ENCODE peak calls at places on chromosomes 6 and 20, in four cellular contexts. W is endothelial cell of umbilical vein, U is kidney, N is GM23248. R is an unnamed sample.
A peak's percentile ranks its signal among the peaks of the same experiment; 100 is the strongest.

GRCh38 chr6:148432405-148433195 is 90.0 kb downstream of the SASH1 start:
- DNase-seq in W (peak; percentile 62), U (no peak), N (no peak), R (no peak)

GRCh38 chr6:33199687-33200233 is 705 bp downstream of the RXRB start:
- DNase-seq in W (peak; percentile 53), U (no peak), N (peak; percentile 76), R (peak; percentile 74)

GRCh38 chr20:36214684-36215256 is 21.5 kb upstream of the AAR2 start:
- DNase-seq in W (peak; percentile 19), U (no peak), N (peak; percentile 54), R (peak; percentile 52)

GRCh38 chr6:114418304-114418972 is 75.6 kb upstream of the HS3ST5 start:
- DNase-seq in W (no peak), U (no peak), N (no peak), R (no peak)

GRCh38 chr20:10119336-10119735 is 84.5 kb downstream of the ANKEF1 start:
- DNase-seq in W (no peak), U (no peak), N (no peak), R (no peak)

GRCh38 chr6:14379568-14379967 is 262.0 kb downstream of the CD83 start:
- DNase-seq in W (no peak), U (no peak), N (no peak), R (no peak)

GRCh38 chr6:48476257-48476656 is 365.3 kb upstream of the PTCHD4 start:
- DNase-seq in W (peak; percentile 45), U (no peak), N (peak; percentile 2), R (peak; percentile 41)

GRCh38 chr20:828987-829386 is 4.5 kb upstream of the FAM110A start:
- DNase-seq in W (no peak), U (no peak), N (no peak), R (no peak)

GRCh38 chr6:146803601-146804000 is 204.8 kb downstream of the ADGB start:
- DNase-seq in W (no peak), U (no peak), N (no peak), R (no peak)

GRCh38 chr6:16493802-16494201 is 255.4 kb downstream of the GMPR start:
- DNase-seq in W (no peak), U (no peak), N (no peak), R (no peak)

GRCh38 chr6:78989191-78989590 is 88.9 kb downstream of the PHIP start:
- DNase-seq in W (no peak), U (no peak), N (no peak), R (no peak)

GRCh38 chr6:44805239-44805849 is 417.8 kb downstream of the CDC5L start:
- DNase-seq in W (no peak), U (no peak), N (peak; percentile 89), R (no peak)

GRCh38 chr6:47787620-47788497 is 6.0 kb downstream of the OPN5 start:
- DNase-seq in W (peak; percentile 52), U (peak; percentile 82), N (peak; percentile 73), R (peak; percentile 88)

GRCh38 chr6:70686548-70687133 is 19.0 kb downstream of the SMAP1 start:
- DNase-seq in W (peak; percentile 59), U (no peak), N (peak; percentile 53), R (peak; percentile 64)

DNA sequence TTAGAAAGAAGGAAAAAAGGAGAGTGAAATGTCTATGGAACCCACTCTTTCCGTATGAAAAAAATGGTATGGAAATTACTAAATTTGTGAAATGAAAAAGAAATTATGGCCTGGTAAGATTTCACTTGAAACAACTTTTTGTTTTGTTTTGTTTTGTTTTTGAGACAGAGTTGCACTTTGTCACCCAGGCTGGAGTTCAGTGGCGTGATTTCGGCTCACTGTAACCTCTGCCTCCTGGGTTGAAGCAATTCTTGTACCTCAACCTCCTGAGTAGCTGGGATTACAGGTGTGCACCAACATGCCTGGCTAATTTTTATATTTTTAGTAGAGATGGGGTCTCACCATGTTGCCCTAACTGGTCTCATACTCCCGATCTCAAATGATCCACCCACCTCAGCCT is 17.8 kb upstream of the GSTA5 start:
- DNase-seq in W (no peak), U (no peak), N (no peak), R (no peak)
- H3K9ac ChIP-seq in W (no peak overlapping the region), U (no peak overlapping the region), N (no peak overlapping the region), R (no peak overlapping the region)

GRCh38 chr6:2465336-2465735 is 219.9 kb upstream of the GMDS start:
- DNase-seq in W (no peak), U (no peak), N (no peak), R (no peak)

GRCh38 chr6:2462831-2463230 is 217.4 kb upstream of the GMDS start:
- DNase-seq in W (no peak), U (no peak), N (no peak), R (no peak)

GRCh38 chr6:2464641-2465040 is 219.2 kb upstream of the GMDS start:
- DNase-seq in W (no peak), U (no peak), N (no peak), R (no peak)

GRCh38 chr6:2460216-2460734 is 214.9 kb upstream of the GMDS start:
- DNase-seq in W (no peak), U (no peak), N (no peak), R (no peak)
- H3K27ac ChIP-seq in W (no peak overlapping the region), U (no peak overlapping the region), N (no peak overlapping the region), R (no peak overlapping the region)

GRCh38 chr20:48742233-48742632 is 85.6 kb downstream of the PREX1 start:
- DNase-seq in W (no peak), U (no peak), N (no peak), R (no peak)
- H3K9ac ChIP-seq in W (no peak overlapping the region), U (no peak overlapping the region), N (no peak overlapping the region), R (no peak overlapping the region)

DNA sequence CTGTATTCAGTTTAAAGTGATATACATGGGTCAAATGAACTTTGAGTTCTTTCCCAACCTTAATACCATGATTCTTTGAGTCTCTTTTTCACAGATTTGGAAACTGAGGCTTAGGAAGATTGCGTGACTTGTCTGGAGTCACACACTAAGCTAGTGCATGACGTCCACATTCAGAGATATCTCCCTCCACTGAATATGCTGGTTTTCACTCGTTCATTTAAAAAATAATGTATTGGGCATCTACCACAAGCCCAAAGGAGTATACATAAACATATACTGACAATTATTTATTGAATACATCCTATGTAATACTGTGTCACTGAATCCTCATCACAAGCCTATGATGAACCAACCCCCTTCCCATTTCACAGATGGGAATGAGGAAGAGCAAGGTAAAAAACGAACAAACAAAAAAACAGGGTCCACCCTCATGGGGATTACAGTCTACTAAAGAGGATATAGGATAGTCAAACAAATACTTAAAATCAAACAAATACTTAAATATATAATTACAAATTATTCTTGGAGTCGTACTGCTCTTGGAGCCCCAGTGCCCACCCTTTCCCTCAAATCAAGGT is 611 bp upstream of the TM9SF4 start:
- DNase-seq in W (no peak), U (no peak), N (no peak), R (no peak)
- H3K27ac ChIP-seq in W (peak overlapping the region; percentile 96), U (no peak overlapping the region), N (no peak overlapping the region), R (no peak overlapping the region)

DNA sequence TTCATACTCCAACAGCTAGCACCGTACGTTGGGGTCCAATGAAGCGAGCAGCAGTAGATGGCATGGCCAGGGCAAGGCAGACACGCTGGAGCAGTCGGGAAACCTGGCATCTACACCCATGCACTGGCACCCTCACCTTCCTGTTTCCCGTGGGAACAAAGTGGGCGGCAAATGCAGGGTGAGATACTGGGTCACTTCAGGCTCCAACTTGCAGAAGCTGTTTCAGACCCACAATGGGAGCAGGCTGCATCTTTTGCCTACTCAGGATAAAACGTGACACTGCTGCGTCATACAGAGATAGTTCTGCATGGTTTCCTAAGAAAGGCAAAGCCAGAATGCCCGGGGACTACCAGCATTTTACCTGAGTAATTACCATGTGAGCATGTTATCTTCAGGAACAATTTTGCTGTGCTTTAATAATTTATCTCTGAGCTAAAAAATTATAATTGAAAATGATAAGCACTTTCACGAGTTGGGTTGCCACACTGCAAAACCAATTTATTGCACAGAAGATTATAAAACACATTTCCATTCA is 10.9 kb upstream of the CD93 start:
- DNase-seq in W (peak; percentile 36), U (peak; percentile 36), N (no peak), R (no peak)
- H3K9ac ChIP-seq in W (no peak overlapping the region), U (no peak overlapping the region), N (no peak overlapping the region), R (no peak overlapping the region)

GRCh38 chr6:21997414-21998037 is 299.3 kb downstream of the PRL start:
- DNase-seq in W (peak; percentile 60), U (no peak), N (no peak), R (no peak)

GRCh38 chr6:21998539-21998938 is 298.3 kb downstream of the PRL start:
- DNase-seq in W (no peak), U (no peak), N (no peak), R (no peak)

GRCh38 chr6:22001336-22002027 is 295.4 kb downstream of the PRL start:
- DNase-seq in W (peak; percentile 20), U (no peak), N (no peak), R (no peak)

GRCh38 chr6:21996425-21997207 is 300.2 kb downstream of the PRL start:
- DNase-seq in W (peak; percentile 6), U (no peak), N (no peak), R (no peak)

DNA sequence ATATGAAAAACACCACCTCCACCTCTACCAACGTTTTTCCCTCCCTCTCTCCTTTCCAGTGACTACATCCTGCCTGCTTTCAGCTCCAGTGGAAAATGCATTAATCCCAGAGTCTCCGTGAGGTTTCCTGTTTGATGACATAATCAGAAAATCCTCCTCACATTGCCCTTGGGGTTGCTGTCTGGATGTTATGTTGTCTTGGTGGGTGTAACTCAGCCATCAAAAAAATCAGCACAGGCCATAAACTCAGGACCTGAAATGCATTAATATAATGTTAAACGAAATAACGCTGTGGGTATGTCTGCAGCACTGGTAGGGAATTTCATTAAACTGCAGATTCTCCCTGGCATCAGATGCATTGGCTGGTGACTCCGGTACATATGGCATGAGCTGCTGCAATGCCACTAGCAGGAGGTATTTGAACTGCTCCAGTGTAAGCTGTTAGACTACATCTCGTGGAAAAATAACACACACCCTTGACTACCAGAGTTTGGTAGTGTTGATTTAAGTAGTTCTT is 297.8 kb downstream of the PRL start:
- DNase-seq in W (peak; percentile 89), U (no peak), N (peak; percentile 58), R (no peak)
- H3K27ac ChIP-seq in W (peak overlapping the region; percentile 1), U (no peak overlapping the region), N (no peak overlapping the region), R (no peak overlapping the region)

GRCh38 chr6:138162947-138163569 is 1.3 kb downstream of the ARFGEF3 start:
- DNase-seq in W (no peak), U (no peak), N (no peak), R (no peak)
- H3K9ac ChIP-seq in W (no peak overlapping the region), U (no peak overlapping the region), N (no peak overlapping the region), R (no peak overlapping the region)

R was measured in PC-3.